ENCODE peak calls at places on chromosome 20, in six cellular contexts. O is stomach, V is A549, H is ovary, X is transverse colon, G is IMR-90. N is an unnamed sample.

GRCh38 chr20:45933231-45934045 is 1.0 kb upstream of the PCIF1 start:
- DNase-seq in O (peak; percentile 64), X (peak; percentile 79), G (peak; percentile 73), H (peak; percentile 85), V (peak; percentile 86), N (peak; percentile 78)

GRCh38 chr20:53828673-53829085 is 235.0 kb upstream of the ZNF217 start:
- DNase-seq in V (peak; percentile 84), G (peak; percentile 95), O (no peak), H (no peak), X (no peak), N (no peak)

GRCh38 chr20:47440857-47441773 is 60.6 kb upstream of the NCOA3 start:
- DNase-seq in V (peak; percentile 93), G (peak; percentile 51), H (no peak), O (no peak), X (no peak), N (no peak)

GRCh38 chr20:10578607-10579006 is 95.2 kb downstream of the JAG1 start:
- DNase-seq in H (no peak), X (no peak), V (peak; percentile 59), G (peak; percentile 92), O (no peak), N (no peak)

GRCh38 chr20:13212750-13213149 is 8.3 kb upstream of the ISM1 start:
- DNase-seq in H (no peak), O (no peak), V (no peak), G (no peak), X (no peak), N (no peak)

GRCh38 chr20:13858496-13859270 is 73.9 kb downstream of the NDUFAF5 start:
- DNase-seq in X (no peak), H (no peak), V (no peak), O (no peak), G (no peak), N (no peak)

GRCh38 chr20:46304361-46304760 is 3.9 kb downstream of the CDH22 start:
- DNase-seq in G (peak; percentile 51), V (no peak), H (no peak), O (no peak), X (no peak), N (no peak)

GRCh38 chr20:46708172-46708860 is 1.1 kb upstream of the SLC2A10 start:
- DNase-seq in O (peak; percentile 65), H (no peak), G (no peak), V (peak; percentile 20), X (peak; percentile 60), N (no peak)

GRCh38 chr20:1567392-1568165 is 10.1 kb upstream of the SIRPD start:
- DNase-seq in H (no peak), G (peak; percentile 27), O (no peak), V (peak; percentile 21), X (no peak), N (no peak)

GRCh38 chr20:43849496-43850197 is 65.0 kb upstream of the TOX2 start:
- DNase-seq in O (no peak), X (no peak), H (no peak), G (peak; percentile 81), V (peak; percentile 62), N (peak; percentile 26)

GRCh38 chr20:35669681-35670080 is 5.0 kb upstream of the CPNE1 start:
- DNase-seq in X (no peak), G (no peak), O (no peak), V (no peak), H (no peak), N (peak; percentile 33)

GRCh38 chr20:15440249-15440820 is 1102.9 kb upstream of the FLRT3 start:
- DNase-seq in X (no peak), G (no peak), O (no peak), V (no peak), H (no peak), N (no peak)

GRCh38 chr20:41366546-41367392 is at the start of gene EMILIN3:
- DNase-seq in X (no peak), H (peak; percentile 21), V (no peak), O (no peak), G (no peak), N (no peak)

GRCh38 chr20:32823078-32823477 is 3.3 kb downstream of the MAPRE1 start:
- DNase-seq in G (peak; percentile 82), X (no peak), O (no peak), V (peak; percentile 29), H (no peak), N (peak; percentile 31)

GRCh38 chr20:50663095-50663821 is 28.1 kb downstream of the RIPOR3 start:
- DNase-seq in X (no peak), V (peak; percentile 79), G (no peak), H (no peak), O (peak; percentile 70), N (peak; percentile 46)

GRCh38 chr20:25576783-25577530 is 8.4 kb downstream of the NINL start:
- DNase-seq in H (no peak), X (no peak), V (no peak), O (no peak), G (no peak), N (peak; percentile 64)

GRCh38 chr20:64101731-64102621 is 5.4 kb downstream of the NPBWR2 start:
- DNase-seq in O (peak; percentile 48), V (peak; percentile 41), G (no peak), X (peak; percentile 41), H (peak; percentile 27), N (no peak)

GRCh38 chr20:38888059-38888831 is 38.0 kb upstream of the FAM83D start:
- DNase-seq in H (no peak), X (no peak), O (no peak), G (no peak), V (no peak), N (no peak)

GRCh38 chr20:35902545-35902941 is 51.8 kb downstream of the SCAND1 start:
- DNase-seq in H (no peak), V (no peak), X (no peak), G (no peak), O (no peak), N (no peak)

GRCh38 chr20:1944345-1945099 is 49.3 kb downstream of the SIRPA start:
- DNase-seq in G (no peak), O (no peak), V (no peak), X (no peak), H (no peak), N (no peak)

GRCh38 chr20:35657271-35657670 is 7.4 kb downstream of the CPNE1 start:
- DNase-seq in G (peak; percentile 30), O (no peak), H (no peak), V (no peak), X (no peak), N (no peak)

GRCh38 chr20:59463541-59463940 is 140.8 kb upstream of the PHACTR3 start:
- DNase-seq in O (no peak), X (no peak), H (no peak), G (no peak), V (no peak), N (no peak)

GRCh38 chr20:38726849-38727601 is 2.7 kb downstream of the SLC32A1 start:
- DNase-seq in H (no peak), G (no peak), O (no peak), V (no peak), X (no peak), N (no peak)

GRCh38 chr20:25288291-25289181 is 40.7 kb downstream of the PYGB start:
- DNase-seq in V (no peak), G (no peak), O (no peak), X (peak; percentile 55), H (peak; percentile 13), N (no peak)

GRCh38 chr20:6130045-6130444 is 7.2 kb upstream of the FERMT1 start:
- DNase-seq in X (no peak), V (no peak), G (no peak), H (no peak), O (no peak), N (no peak)

GRCh38 chr20:12715371-12715770 is 293.4 kb upstream of the SPTLC3 start:
- DNase-seq in G (no peak), V (no peak), O (no peak), X (no peak), H (no peak), N (no peak)

GRCh38 chr20:3000852-3001523 is 42.4 kb upstream of the GNRH2 start:
- DNase-seq in X (no peak), O (no peak), V (peak; percentile 80), G (peak; percentile 75), H (no peak), N (no peak)

GRCh38 chr20:36201198-36201597 is 35.1 kb upstream of the AAR2 start:
- DNase-seq in V (no peak), X (no peak), H (no peak), O (no peak), G (no peak), N (no peak)

GRCh38 chr20:24917056-24917455 is 32.0 kb upstream of the CST7 start:
- DNase-seq in O (no peak), V (no peak), H (no peak), G (no peak), X (no peak), N (no peak)

GRCh38 chr20:48826883-48827771 is 672 bp downstream of the PREX1 start:
- DNase-seq in O (peak; percentile 37), G (no peak), V (peak; percentile 54), H (no peak), X (peak; percentile 19), N (no peak)

GRCh38 chr20:42364446-42364845 is 746.3 kb upstream of the CHD6 start:
- DNase-seq in X (no peak), G (no peak), H (no peak), O (no peak), V (no peak), N (no peak)

GRCh38 chr20:11443382-11444119 is 474.1 kb upstream of the BTBD3 start:
- DNase-seq in O (no peak), H (no peak), V (no peak), X (no peak), G (no peak), N (no peak)

GRCh38 chr20:47071646-47072185 is 177.1 kb downstream of the EYA2 start:
- DNase-seq in O (no peak), H (no peak), V (no peak), X (no peak), G (no peak), N (no peak)

GRCh38 chr20:62201173-62202082 is 18.6 kb downstream of the MTG2 start:
- DNase-seq in O (no peak), H (no peak), G (no peak), X (no peak), V (no peak), N (no peak)
- H3K27ac ChIP-seq in O (no peak overlapping the region), H (no peak overlapping the region), G (no peak overlapping the region), X (no peak overlapping the region), V (no peak overlapping the region), N (no peak overlapping the region)

GRCh38 chr20:31738729-31739549 is at the start of gene TPX2:
- DNase-seq in X (peak; percentile 95), H (peak; percentile 89), G (peak; percentile 96), O (peak; percentile 95), V (peak; percentile 97), N (peak; percentile 97)
- TF ChIP-seq POLR2A in X (peak; percentile 51), H (no peak), G (peak; percentile 73), O (no peak), V (peak; percentile 43), N (peak; percentile 44)

DNA sequence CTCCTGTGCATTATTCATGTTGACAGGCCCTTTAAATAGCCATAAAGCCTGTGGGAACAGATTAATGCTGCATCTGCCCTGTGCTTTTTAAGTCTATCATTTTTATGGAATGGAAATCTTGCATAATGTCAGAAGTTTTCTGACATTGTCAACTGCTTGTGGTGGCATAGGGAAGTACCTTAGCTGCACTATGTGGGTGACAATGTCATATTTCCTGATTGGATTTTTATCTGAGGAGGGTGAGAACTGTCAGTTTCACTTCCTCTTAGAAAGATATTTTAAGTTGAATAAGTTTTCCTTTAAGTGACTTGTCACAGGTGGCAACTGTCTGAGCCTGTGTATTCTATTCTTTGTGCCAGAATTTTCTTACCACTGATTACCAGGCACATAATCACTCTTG is 267.9 kb downstream of the PLCB1 start:
- DNase-seq in G (no peak), O (no peak), V (no peak), H (no peak), X (no peak), N (no peak)
- H3K4me1 ChIP-seq in G (peaks cover 3% of the 10 kb centered on the region), O (peaks cover 4% of the 10 kb centered on the region), V (no peaks in the 10 kb centered on the region), H (no peaks in the 10 kb centered on the region), X (no peaks in the 10 kb centered on the region), N (no peaks in the 10 kb centered on the region)

GRCh38 chr20:9143926-9144325 is 75.0 kb downstream of the PLCB4 start:
- DNase-seq in G (no peak), X (no peak), V (no peak), H (no peak), O (no peak), N (no peak)
- H3K27ac ChIP-seq in G (no peak overlapping the region), X (no peak overlapping the region), V (no peak overlapping the region), H (no peak overlapping the region), O (no peak overlapping the region), N (no peak overlapping the region)